ENCODE peak calls at places on chromosome 16, in six cellular contexts. O is lower leg skin, H is esophagus muscularis mucosa, X is stomach, C is endodermal cell, W is RWPE2. A is an unnamed sample.

GRCh38 chr16:23452221-23452571 is 793 bp downstream of the COG7 start:
- DNase-seq in O (no peak), H (no peak), X (no peak), C (no peak), W (no peak), A (no peak)

GRCh38 chr16:9058211-9058610 is 33.2 kb upstream of the HAPSTR1 start:
- DNase-seq in O (no peak), H (no peak), X (no peak), C (no peak), W (no peak), A (no peak)

GRCh38 chr16:86075839-86076440 is 177.0 kb downstream of the IRF8 start:
- DNase-seq in O (peak), H (no peak), X (no peak), C (peak), W (peak), A (no peak)

GRCh38 chr16:70529051-70529777 is 5.6 kb downstream of the SF3B3 start:
- DNase-seq in O (no peak), H (no peak), X (no peak), C (no peak), W (no peak), A (no peak)

GRCh38 chr16:97822-98221 is 19.8 kb downstream of the MPG start:
- DNase-seq in O (no peak), H (no peak), X (no peak), C (peak), W (no peak), A (no peak)

GRCh38 chr16:53159781-53160436 is 105.1 kb downstream of the CHD9 start:
- DNase-seq in O (no peak), H (no peak), X (no peak), C (peak), W (no peak), A (no peak)

GRCh38 chr16:57039148-57039812 is 49.9 kb downstream of the NLRC5 start:
- DNase-seq in O (no peak), H (no peak), X (no peak), C (no peak), W (no peak), A (no peak)

GRCh38 chr16:66472961-66473610 is 46.0 kb downstream of the BEAN1 start:
- DNase-seq in O (peak), H (no peak), X (no peak), C (peak), W (no peak), A (no peak)

GRCh38 chr16:23105309-23105708 is 43.9 kb downstream of the USP31 start:
- DNase-seq in O (no peak), H (no peak), X (no peak), C (no peak), W (no peak), A (no peak)

GRCh38 chr16:69064164-69064563 is 41.3 kb upstream of the HAS3 start:
- DNase-seq in O (no peak), H (no peak), X (no peak), C (no peak), W (no peak), A (no peak)

GRCh38 chr16:69917739-69918138 is 33.4 kb upstream of the CLEC18A start:
- DNase-seq in O (no peak), H (no peak), X (no peak), C (peak), W (no peak), A (peak)

GRCh38 chr16:9119795-9120194 is 28.4 kb downstream of the HAPSTR1 start:
- DNase-seq in O (peak), H (no peak), X (no peak), C (no peak), W (no peak), A (no peak)

GRCh38 chr16:14362774-14363371 is 267.2 kb downstream of the PARN start:
- DNase-seq in O (no peak), H (no peak), X (no peak), C (no peak), W (no peak), A (no peak)

GRCh38 chr16:68144008-68144407 is 58.8 kb downstream of the NFATC3 start:
- DNase-seq in O (no peak), H (no peak), X (no peak), C (no peak), W (no peak), A (no peak)

GRCh38 chr16:51569204-51569911 is 418.3 kb upstream of the SALL1 start:
- DNase-seq in O (no peak), H (peak), X (no peak), C (no peak), W (no peak), A (no peak)

GRCh38 chr16:66489385-66489784 is 60.5 kb downstream of the TK2 start:
- DNase-seq in O (peak), H (no peak), X (peak), C (no peak), W (no peak), A (no peak)

GRCh38 chr16:620700-621525 is 9.9 kb upstream of the WFIKKN1 start:
- DNase-seq in O (no peak), H (no peak), X (no peak), C (no peak), W (no peak), A (no peak)

GRCh38 chr16:58655215-58655596 is 25.6 kb upstream of the CNOT1 start:
- DNase-seq in O (no peak), H (no peak), X (no peak), C (no peak), W (no peak), A (no peak)

GRCh38 chr16:18799500-18799899 is 1.8 kb downstream of the ARL6IP1 start:
- DNase-seq in O (no peak), H (no peak), X (no peak), C (no peak), W (no peak), A (no peak)
- H3K4me3 ChIP-seq in O (no peak), H (peak), X (peak), C (peak), W (peak), A (peak)

GRCh38 chr16:88877564-88878289 is 11.3 kb upstream of the PABPN1L start:
- DNase-seq in O (no peak), H (no peak), X (no peak), C (no peak), W (no peak), A (no peak)
- TF ChIP-seq CTCF in O (no peak), H (no peak), X (no peak), C (no peak), W (no peak), A (no peak)

DNA sequence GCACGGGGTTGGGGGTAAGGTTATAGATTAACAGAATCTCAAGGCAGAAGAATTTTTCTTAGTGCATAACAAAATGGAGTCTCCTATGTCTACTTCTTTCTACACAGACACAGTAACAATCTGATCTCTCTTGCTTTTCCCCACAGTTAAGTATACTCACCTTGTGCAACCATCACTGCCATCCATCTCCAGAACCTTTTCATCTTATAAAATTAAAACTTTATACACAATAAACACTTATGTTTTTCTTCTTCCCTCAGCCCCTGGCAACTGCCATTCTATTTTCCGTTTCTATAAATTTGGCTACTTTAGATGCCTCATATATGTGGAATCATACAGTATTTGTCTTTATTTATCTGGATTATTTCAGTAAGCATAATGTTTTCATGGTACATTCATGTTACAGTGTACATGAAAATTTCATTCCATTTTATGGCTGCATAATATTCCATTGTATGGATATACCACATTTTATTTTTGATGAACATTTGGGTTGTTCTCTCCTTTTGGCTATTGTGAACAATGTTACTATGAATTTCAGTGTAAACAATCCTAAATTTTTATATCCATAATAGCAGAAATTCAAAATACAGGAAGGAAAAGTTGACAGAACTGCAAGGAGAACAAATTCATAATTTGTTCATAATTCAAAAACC is 25.7 kb upstream of the FA2H start:
- DNase-seq in O (no peak), H (no peak), X (no peak), C (no peak), W (no peak), A (no peak)
- H3K4me3 ChIP-seq in O (no peak), H (no peak), X (no peak), C (peak), W (no peak), A (no peak)

DNA sequence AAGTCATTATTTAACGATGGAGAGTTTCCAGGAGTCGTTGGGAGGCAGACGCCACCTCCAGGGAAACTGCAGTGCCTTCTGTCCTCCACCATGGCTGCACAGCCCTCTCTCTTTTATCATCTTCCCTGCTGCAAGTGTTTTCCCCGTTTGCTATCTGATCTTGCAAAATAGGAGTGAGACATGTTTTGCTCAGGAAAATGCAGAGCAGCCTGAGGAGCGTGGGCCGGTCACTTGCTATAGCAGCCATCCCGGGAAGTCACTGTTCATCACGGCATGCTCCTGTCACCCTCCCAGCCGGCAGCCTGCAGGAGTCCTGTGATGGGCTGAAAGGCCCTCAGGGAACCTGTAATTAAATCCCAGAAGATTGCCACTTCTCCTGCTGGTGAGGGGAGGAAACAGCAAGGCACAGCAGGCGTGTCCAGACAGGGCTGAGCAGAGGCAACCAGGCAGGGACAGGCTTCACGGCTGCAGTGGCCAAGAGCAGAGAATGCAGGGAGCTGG is 143.1 kb downstream of the GSG1L start:
- DNase-seq in O (no peak), H (no peak), X (no peak), C (peak), W (no peak), A (peak)
- TF ChIP-seq CTCF in O (no peak), H (no peak), X (no peak), C (peak), W (no peak), A (no peak)

A was measured in dorsolateral prefrontal cortex.